ENCODE peak calls at places on chromosome 6, in eight cellular contexts. Z is cardiac muscle cell, G is Calu3, A is right atrium auricular region, P is OCI-LY7, T is neural progenitor cell, V is fibroblast of the aortic adventitia, D is fibroblast of pulmonary artery. S is an unnamed sample.

GRCh38 chr6:166587631-166588413 is 1.3 kb upstream of the RAMACL start:
- DNase-seq in V (no peak), A (no peak), D (no peak), Z (no peak), T (peak), P (peak), G (no peak), S (no peak)

GRCh38 chr6:3619800-3620199 is 131.7 kb downstream of the PXDC1 start:
- DNase-seq in Z (no peak), D (no peak), G (no peak), V (no peak), A (no peak), T (no peak), P (no peak), S (no peak)

GRCh38 chr6:136846046-136846445 is 23.7 kb downstream of the PEX7 start:
- DNase-seq in T (peak), G (peak), Z (peak), D (peak), P (peak), A (no peak), V (peak), S (peak)

GRCh38 chr6:30071081-30071818 is 4.3 kb downstream of the PPP1R11 start:
- DNase-seq in Z (peak), G (no peak), V (peak), A (no peak), D (peak), T (peak), P (no peak), S (peak)

GRCh38 chr6:51511081-51511480 is 576.3 kb downstream of the PKHD1 start:
- DNase-seq in D (no peak), Z (no peak), P (no peak), G (no peak), T (no peak), A (no peak), V (no peak), S (no peak)

GRCh38 chr6:32108094-32108627 is 977 bp downstream of the TNXB start:
- DNase-seq in P (no peak), V (peak), Z (no peak), T (peak), G (no peak), D (peak), A (peak), S (no peak)

GRCh38 chr6:14975124-14975815 is 270.6 kb upstream of the JARID2 start:
- DNase-seq in D (peak), Z (no peak), G (no peak), P (peak), A (no peak), T (peak), V (peak), S (no peak)

GRCh38 chr6:13354331-13355042 is 26.1 kb upstream of the TBC1D7 start:
- DNase-seq in V (peak), Z (peak), G (no peak), P (peak), A (no peak), D (peak), T (no peak), S (peak)

GRCh38 chr6:124573953-124574352 is 388.3 kb upstream of the RNF217 start:
- DNase-seq in D (no peak), A (no peak), V (no peak), G (no peak), P (no peak), T (no peak), Z (no peak), S (no peak)

GRCh38 chr6:163008626-163009025 is 280.9 kb downstream of the PACRG start:
- DNase-seq in D (no peak), T (peak), P (no peak), Z (no peak), V (no peak), A (no peak), G (no peak), S (no peak)

GRCh38 chr6:125789167-125789566 is 1.6 kb upstream of the NCOA7 start:
- DNase-seq in V (peak), G (no peak), A (no peak), P (peak), Z (no peak), D (no peak), T (no peak), S (no peak)

GRCh38 chr6:146598785-146599405 is at the start of gene ADGB:
- DNase-seq in D (peak), P (no peak), Z (peak), T (peak), V (peak), A (no peak), G (peak), S (peak)

GRCh38 chr6:132960720-132961119 is 146.4 kb downstream of the RPS12 start:
- DNase-seq in D (no peak), Z (no peak), V (no peak), P (no peak), G (peak), T (no peak), A (no peak), S (no peak)

GRCh38 chr6:114783783-114784182 is 441.0 kb upstream of the HS3ST5 start:
- DNase-seq in P (no peak), A (no peak), V (no peak), D (no peak), T (no peak), G (no peak), Z (no peak), S (no peak)

GRCh38 chr6:158040051-158040803 is 58.6 kb downstream of the SYNJ2 start:
- DNase-seq in Z (no peak), D (peak), G (peak), T (no peak), P (no peak), V (peak), A (no peak), S (no peak)

GRCh38 chr6:63476302-63476701 is 96.0 kb upstream of the LOC128125822 start:
- DNase-seq in V (no peak), T (peak), Z (peak), P (no peak), G (no peak), D (no peak), A (no peak), S (no peak)

GRCh38 chr6:112413805-112414204 is 66.7 kb downstream of the RFPL4B start:
- DNase-seq in D (no peak), G (peak), V (no peak), P (no peak), Z (no peak), A (no peak), T (no peak), S (no peak)

GRCh38 chr6:14728396-14729024 is 517.4 kb upstream of the JARID2 start:
- DNase-seq in P (peak), V (peak), A (peak), T (no peak), D (peak), Z (no peak), G (no peak), S (no peak)

GRCh38 chr6:67952948-67953347 is 682.1 kb upstream of the ADGRB3 start:
- DNase-seq in D (no peak), V (no peak), G (no peak), T (no peak), Z (no peak), A (no peak), P (no peak), S (no peak)

GRCh38 chr6:169579712-169580111 is 122.1 kb downstream of the WDR27 start:
- DNase-seq in V (no peak), T (no peak), P (no peak), Z (no peak), G (no peak), D (no peak), A (no peak), S (no peak)

GRCh38 chr6:47721189-47721588 is 22.8 kb downstream of the ADGRF4 start:
- DNase-seq in G (no peak), T (no peak), P (no peak), Z (no peak), D (no peak), A (no peak), V (no peak), S (no peak)

GRCh38 chr6:110534731-110535164 is 58.3 kb upstream of the SLC22A16 start:
- DNase-seq in D (peak), Z (no peak), G (peak), T (no peak), A (no peak), P (no peak), V (peak), S (no peak)

GRCh38 chr6:6007311-6008113 is 787 bp upstream of the NRN1 start:
- DNase-seq in A (no peak), G (no peak), V (no peak), D (no peak), T (peak), Z (peak), P (peak), S (peak)
- TF ChIP-seq CTCF in A (no peak), G (no peak), V (no peak), D (no peak), T (peak), Z (no peak), P (peak), S (peak)

DNA sequence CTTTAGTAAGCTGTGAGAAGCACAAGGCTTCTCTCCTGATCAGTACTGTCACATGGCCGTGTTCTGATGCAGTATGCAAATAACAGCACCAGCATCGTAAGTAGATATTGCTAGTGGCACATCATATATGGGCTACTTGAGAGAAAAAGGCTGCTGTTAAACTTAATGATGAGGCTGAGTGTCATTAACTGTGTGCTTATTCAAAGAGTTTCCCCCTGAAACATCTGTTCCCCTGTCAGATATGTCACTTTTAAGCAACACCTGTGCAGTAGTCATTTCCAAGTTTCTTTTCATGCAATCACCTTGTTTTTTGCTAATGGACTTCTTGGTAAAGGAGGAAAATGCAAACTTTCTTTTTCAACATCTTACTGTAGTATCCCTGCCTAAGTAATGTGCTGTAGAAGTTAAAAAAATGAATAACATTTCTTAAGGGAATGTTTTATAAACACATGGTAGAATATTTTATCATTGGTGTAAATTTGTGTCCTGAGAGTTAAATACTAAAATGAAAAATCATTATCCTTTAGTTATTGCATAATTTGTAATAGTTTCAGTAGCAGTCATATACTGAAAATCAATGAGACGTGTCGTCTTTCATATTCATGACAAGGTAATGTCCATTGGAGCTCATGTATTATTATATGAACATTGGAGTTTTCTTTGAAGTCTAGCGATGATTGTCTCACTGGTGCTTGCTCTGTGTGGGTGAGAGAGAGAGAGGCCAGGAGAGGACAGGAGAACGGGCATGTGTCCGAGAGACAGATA is 366.3 kb downstream of the CDKAL1 start:
- DNase-seq in Z (no peak), V (no peak), D (no peak), T (no peak), A (no peak), G (no peak), P (no peak), S (no peak)
- TF ChIP-seq CTCF in Z (no peak), V (no peak), D (no peak), T (no peak), A (no peak), G (no peak), P (no peak), S (no peak)

GRCh38 chr6:148749678-148750077 is 2.8 kb downstream of the UST start:
- DNase-seq in Z (no peak), D (no peak), G (no peak), V (no peak), T (no peak), A (no peak), P (no peak), S (no peak)

GRCh38 chr6:148747145-148747492 is 289 bp downstream of the UST start:
- DNase-seq in D (peak), Z (peak), A (no peak), G (peak), T (no peak), V (peak), P (no peak), S (peak)

GRCh38 chr6:148746363-148747144 is at the start of gene UST:
- DNase-seq in Z (peak), A (peak), P (peak), G (peak), V (peak), D (peak), T (peak), S (peak)

GRCh38 chr6:148745926-148746325 is 904 bp upstream of the UST start:
- DNase-seq in A (no peak), G (no peak), Z (peak), T (no peak), D (no peak), P (no peak), V (peak), S (no peak)

DNA sequence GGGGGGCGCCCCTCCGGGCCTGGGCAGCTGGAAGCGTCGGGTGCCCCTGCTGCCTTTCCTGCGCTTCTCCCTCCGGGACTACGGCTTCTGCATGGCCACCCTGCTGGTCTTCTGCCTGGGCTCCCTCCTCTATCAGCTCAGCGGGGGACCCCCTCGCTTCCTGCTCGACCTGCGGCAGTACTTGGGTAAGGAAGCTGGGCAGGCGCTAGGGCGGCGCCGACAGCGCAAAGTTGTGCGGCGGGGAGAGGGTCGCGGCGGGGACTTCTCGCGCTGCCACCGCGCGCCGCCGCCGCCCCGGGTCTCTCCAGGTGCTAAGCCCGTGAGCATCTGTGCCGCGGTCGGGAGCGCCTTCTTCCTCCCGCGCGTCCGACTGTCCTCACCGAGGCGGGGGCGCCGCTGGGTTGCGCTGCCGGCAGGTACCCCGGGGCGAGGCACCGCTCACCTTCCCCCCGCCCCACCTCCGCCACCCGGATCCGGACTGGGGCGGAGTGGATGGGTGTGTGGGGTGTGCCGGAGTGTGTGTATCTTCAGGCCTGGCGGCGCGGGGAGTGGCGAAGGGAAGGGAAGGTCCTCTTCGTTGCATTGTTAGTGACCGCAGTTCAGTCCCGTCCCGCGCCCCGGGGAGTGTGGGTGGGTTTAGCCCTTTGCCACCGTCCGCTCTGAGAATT is 797 bp downstream of the UST start:
- DNase-seq in T (peak), D (peak), P (peak), Z (peak), G (peak), A (no peak), V (peak), S (peak)
- TF ChIP-seq CTCF in T (peak), D (no peak), P (peak), Z (no peak), G (no peak), A (no peak), V (no peak), S (no peak)

GRCh38 chr6:76684881-76685280 is 612.4 kb upstream of the IMPG1 start:
- DNase-seq in P (no peak), V (no peak), A (no peak), T (peak), G (no peak), D (peak), Z (peak), S (no peak)
- TF ChIP-seq CTCF in P (no peak), V (no peak), A (no peak), T (peak), G (no peak), D (peak), Z (peak), S (no peak)

GRCh38 chr6:118288355-118289124 is 259.6 kb upstream of the PLN start:
- DNase-seq in V (peak), A (no peak), D (peak), P (no peak), T (no peak), Z (no peak), G (no peak), S (no peak)
- TF ChIP-seq CTCF in V (peak), A (no peak), D (peak), P (no peak), T (no peak), Z (peak), G (no peak), S (no peak)

GRCh38 chr6:117909638-117910037 is 2.6 kb downstream of the SLC35F1 start:
- DNase-seq in Z (no peak), D (no peak), P (no peak), V (no peak), G (no peak), A (no peak), T (no peak), S (no peak)

GRCh38 chr6:117908246-117909107 is 1.4 kb downstream of the SLC35F1 start:
- DNase-seq in G (no peak), V (no peak), P (no peak), T (peak), Z (peak), D (no peak), A (no peak), S (peak)

GRCh38 chr6:117906454-117906904 is 585 bp upstream of the SLC35F1 start:
- DNase-seq in P (no peak), D (no peak), T (peak), G (no peak), A (no peak), Z (no peak), V (no peak), S (no peak)

GRCh38 chr6:117907600-117908245 is 659 bp downstream of the SLC35F1 start:
- DNase-seq in V (no peak), A (no peak), G (no peak), D (no peak), Z (peak), P (no peak), T (peak), S (peak)

GRCh38 chr6:117906905-117907599 is at the start of gene SLC35F1:
- DNase-seq in P (no peak), G (peak), V (peak), T (peak), Z (peak), A (no peak), D (peak), S (peak)
- TF ChIP-seq CTCF in P (no peak), G (peak), V (peak), T (peak), Z (peak), A (no peak), D (peak), S (peak)

DNA sequence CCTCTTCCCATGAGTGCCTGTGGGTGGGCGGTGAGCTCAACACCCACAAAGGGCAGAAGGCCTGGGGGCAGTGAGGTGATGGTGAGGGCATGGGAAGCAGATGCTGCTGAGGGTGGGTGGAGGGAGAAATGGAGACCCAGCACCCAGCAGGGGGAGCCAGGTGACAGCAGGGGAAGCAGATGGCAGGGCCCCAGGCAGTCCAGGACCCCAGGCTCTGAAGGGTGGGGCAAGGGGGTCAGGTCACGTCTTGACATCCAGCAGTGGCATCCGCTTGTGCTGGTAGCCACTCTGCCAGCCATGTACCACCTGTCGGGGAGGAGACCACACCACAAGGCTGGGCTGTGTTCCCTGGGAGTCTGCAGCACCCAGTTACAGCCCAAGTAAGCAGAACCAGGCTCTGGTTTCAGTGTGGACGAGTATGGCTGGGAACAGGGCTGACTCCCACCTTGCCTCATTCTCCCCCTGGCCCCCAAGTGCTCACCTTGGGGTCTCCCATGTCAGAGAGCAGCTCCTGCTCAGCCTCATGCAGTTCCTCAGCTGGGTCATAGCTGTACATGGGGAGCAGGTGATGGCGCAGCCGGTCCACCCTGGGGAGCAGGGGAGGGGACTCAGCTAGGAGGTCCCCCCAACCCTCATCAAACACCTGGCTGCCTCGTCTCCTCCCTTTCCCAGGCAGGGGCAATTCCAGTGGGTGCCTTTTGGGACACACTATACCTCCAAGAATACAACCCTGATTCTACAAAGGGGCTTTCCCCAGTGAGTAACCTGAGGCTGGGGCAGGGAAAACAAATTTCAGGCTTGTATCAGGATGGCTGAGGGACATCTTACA is 2.0 kb downstream of the SMIM29 start:
- DNase-seq in P (peak), V (no peak), A (no peak), Z (peak), D (no peak), T (peak), G (peak), S (peak)
- TF ChIP-seq CTCF in P (peak), V (peak), A (no peak), Z (peak), D (peak), T (peak), G (peak), S (no peak)